ENCODE peak calls at places on chromosomes 4 and X, in ten cellular contexts. X is lower leg skin; K is CD8-positive, alpha-beta T cell; H is AG09309; W is astrocyte of the spinal cord; J is heart left ventricle; G is body of pancreas; D is HFFc6; C is GM06990; Q is psoas muscle. N is an unnamed sample.

GRCh38 chrX:124239911-124240310 is 92.5 kb upstream of the TEX13D start:
- DNase-seq in Q (no peak), D (no peak), H (no peak), G (no peak), K (peak; percentile 27), C (peak; percentile 29), J (no peak), W (no peak), X (no peak), N (no peak)

GRCh38 chr4:2083116-2083825 is 24.1 kb downstream of the NAT8L start:
- DNase-seq in W (no peak), H (no peak), X (peak; percentile 81), J (no peak), Q (no peak), G (no peak), K (no peak), C (no peak), D (no peak), N (no peak)

GRCh38 chr4:86398187-86398586 is 38.3 kb upstream of the MAPK10 start:
- DNase-seq in J (no peak), D (no peak), G (no peak), C (no peak), H (no peak), K (no peak), W (no peak), X (no peak), Q (no peak), N (no peak)

GRCh38 chr4:161382655-161383054 is 781.1 kb downstream of the FSTL5 start:
- DNase-seq in C (no peak), Q (no peak), X (no peak), D (no peak), K (no peak), G (no peak), J (no peak), H (no peak), W (no peak), N (no peak)

GRCh38 chrX:16838202-16839066 is 31.7 kb downstream of the RBBP7 start:
- DNase-seq in H (peak; percentile 55), D (peak; percentile 76), W (peak; percentile 86), J (peak; percentile 41), C (no peak), G (no peak), X (no peak), Q (peak; percentile 26), K (no peak), N (peak; percentile 72)

GRCh38 chr4:109432203-109432602 is 1.4 kb upstream of the SEC24B start:
- DNase-seq in G (no peak), K (no peak), X (no peak), D (no peak), H (no peak), J (no peak), W (no peak), Q (no peak), C (no peak), N (no peak)

GRCh38 chr4:7998447-7998846 is 58.8 kb upstream of the AFAP1 start:
- DNase-seq in W (no peak), J (no peak), H (no peak), X (no peak), K (no peak), C (no peak), D (no peak), G (no peak), Q (no peak), N (no peak)

GRCh38 chrX:73262991-73263390 is 48.3 kb upstream of the NAP1L2 start:
- DNase-seq in K (no peak), H (no peak), Q (no peak), W (no peak), G (no peak), C (no peak), X (no peak), D (no peak), J (no peak), N (no peak)

GRCh38 chr4:40283968-40284367 is 51.2 kb upstream of the CHRNA9 start:
- DNase-seq in J (no peak), G (no peak), Q (no peak), H (no peak), D (no peak), C (no peak), W (peak; percentile 80), K (peak; percentile 94), X (no peak), N (no peak)

GRCh38 chr4:150679767-150680088 is 97.8 kb downstream of the MAB21L2 start:
- DNase-seq in D (peak; percentile 37), K (no peak), X (no peak), C (no peak), G (no peak), W (peak; percentile 7), J (no peak), H (no peak), Q (no peak), N (no peak)

GRCh38 chr4:54372951-54373350 is 143.9 kb downstream of the PDGFRA start:
- DNase-seq in W (no peak), K (no peak), Q (no peak), H (no peak), X (no peak), G (no peak), C (no peak), J (no peak), D (no peak), N (no peak)

GRCh38 chr4:125316391-125316780 is 1.6 kb downstream of the FAT4 start:
- DNase-seq in H (no peak), X (peak; percentile 88), J (peak; percentile 33), Q (peak; percentile 35), C (peak; percentile 3), W (no peak), D (peak; percentile 20), G (peak; percentile 31), K (no peak), N (no peak)

GRCh38 chr4:125314676-125315570 is at the start of gene FAT4:
- DNase-seq in W (peak; percentile 99), G (peak; percentile 86), C (peak; percentile 54), H (peak; percentile 92), J (peak; percentile 98), X (peak; percentile 98), Q (peak; percentile 95), K (peak; percentile 29), D (peak; percentile 99), N (peak; percentile 99)

GRCh38 chr4:125315571-125316390 is 1.0 kb downstream of the FAT4 start:
- DNase-seq in C (peak; percentile 9), K (no peak), D (peak; percentile 23), J (peak; percentile 56), H (no peak), G (peak; percentile 37), Q (peak; percentile 54), X (peak; percentile 87), W (peak; percentile 73), N (peak; percentile 84)

GRCh38 chr4:125317526-125317880 is 2.7 kb downstream of the FAT4 start:
- DNase-seq in X (peak; percentile 89), Q (peak; percentile 50), H (no peak), J (peak; percentile 35), K (no peak), W (peak; percentile 53), G (no peak), D (no peak), C (no peak), N (peak; percentile 82)

DNA sequence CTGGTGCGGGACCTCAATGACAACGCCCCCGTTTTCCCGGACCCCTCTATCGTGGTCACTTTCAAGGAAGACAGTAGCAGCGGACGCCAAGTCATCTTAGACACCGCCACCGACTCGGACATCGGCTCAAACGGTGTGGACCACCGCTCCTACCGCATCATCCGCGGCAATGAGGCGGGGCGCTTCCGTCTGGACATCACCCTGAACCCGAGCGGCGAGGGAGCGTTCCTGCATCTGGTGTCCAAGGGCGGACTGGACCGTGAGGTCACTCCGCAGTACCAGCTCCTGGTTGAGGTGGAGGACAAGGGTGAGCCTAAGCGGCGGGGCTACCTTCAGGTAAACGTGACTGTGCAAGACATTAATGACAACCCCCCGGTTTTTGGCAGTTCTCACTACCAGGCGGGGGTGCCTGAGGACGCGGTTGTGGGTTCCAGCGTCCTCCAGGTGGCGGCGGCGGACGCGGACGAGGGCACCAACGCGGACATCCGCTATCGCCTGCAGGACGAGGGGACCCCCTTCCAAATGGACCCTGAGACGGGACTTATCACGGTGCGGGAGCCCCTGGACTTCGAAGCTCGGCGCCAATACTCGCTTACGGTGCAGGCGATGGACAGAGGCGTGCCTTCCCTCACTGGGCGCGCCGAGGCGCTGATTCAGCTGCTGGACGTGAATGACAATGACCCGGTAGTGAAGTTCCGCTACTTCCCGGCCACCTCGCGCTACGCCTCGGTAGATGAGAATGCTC is 2.2 kb downstream of the FAT4 start:
- DNase-seq in Q (peak; percentile 41), H (no peak), D (peak; percentile 23), J (peak; percentile 37), W (peak; percentile 46), K (no peak), C (no peak), G (no peak), X (peak; percentile 88), N (peak; percentile 45)
- TF ChIP-seq CTCF in Q (no peak), H (peak; percentile 37), D (no peak), J (peak; percentile 13), W (peak; percentile 46), K (no peak), C (no peak), G (peak; percentile 19), X (no peak), N (peak; percentile 40)

DNA sequence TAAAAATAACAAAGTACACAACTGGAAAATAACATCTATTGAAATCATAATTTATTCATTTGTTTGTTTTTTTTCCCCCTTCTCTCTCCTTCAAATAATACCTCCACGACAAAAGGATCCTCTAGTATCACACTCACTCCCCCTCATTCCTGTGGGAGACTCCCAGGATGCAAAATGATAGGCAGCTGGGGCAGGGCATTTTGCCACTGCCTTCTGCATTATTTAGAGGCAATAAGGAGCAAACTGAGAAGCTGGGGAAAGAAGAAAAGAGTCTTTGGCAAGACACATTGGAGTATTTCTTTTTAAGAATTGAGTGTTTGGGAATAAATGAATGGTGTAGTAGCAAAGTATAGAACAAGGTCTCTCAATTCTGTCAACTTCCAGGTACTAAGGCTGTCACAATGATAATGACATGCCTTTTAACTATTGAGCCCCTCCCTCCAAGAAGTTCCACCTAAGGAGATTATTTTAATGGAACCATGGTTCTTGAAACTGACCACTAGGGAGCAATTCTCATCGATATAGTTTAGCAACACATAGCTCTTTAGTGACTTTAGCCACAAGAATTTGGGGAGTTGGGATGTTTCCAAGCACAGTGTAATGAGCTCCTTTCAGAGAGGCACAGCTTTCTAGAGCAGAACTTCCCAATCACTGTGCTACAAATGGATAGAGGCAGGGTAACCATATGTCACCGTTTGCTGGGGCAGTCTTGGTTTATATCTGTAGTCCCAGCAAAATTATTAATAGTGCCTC is 303.3 kb downstream of the FRMPD4 start:
- DNase-seq in Q (no peak), G (no peak), D (peak; percentile 85), C (no peak), J (no peak), H (peak; percentile 66), K (no peak), W (peak; percentile 78), X (no peak), N (peak; percentile 77)
- TF ChIP-seq CTCF in Q (no peak), G (no peak), D (peak; percentile 58), C (no peak), J (no peak), H (peak; percentile 31), K (no peak), W (no peak), X (no peak), N (peak; percentile 9)

GRCh38 chr4:15043226-15043625 is 40.9 kb downstream of the CPEB2 start:
- DNase-seq in G (no peak), X (no peak), J (no peak), H (no peak), D (no peak), K (no peak), Q (no peak), C (no peak), W (no peak), N (no peak)
- TF ChIP-seq CTCF in G (no peak), X (no peak), J (no peak), H (peak; percentile 4), D (peak; percentile 47), K (no peak), Q (no peak), C (no peak), W (peak; percentile 22), N (no peak)

GRCh38 chrX:8042304-8042703 is 115.1 kb upstream of the PNPLA4 start:
- DNase-seq in D (no peak), J (no peak), K (no peak), G (no peak), H (no peak), C (no peak), X (no peak), Q (no peak), W (no peak), N (no peak)
- TF ChIP-seq CTCF in D (no peak), J (no peak), K (no peak), G (no peak), H (peak; percentile 7), C (no peak), X (no peak), Q (no peak), W (peak; percentile 10), N (no peak)